ENCODE peak calls at places on chromosomes 3 and 15, in four cellular contexts. W is GM23248, G is Peyer's patch, X is psoas muscle. I is an unnamed sample.

GRCh38 chr3:61570813-61571212 is 9.4 kb downstream of the PTPRG start:
- DNase-seq in W (no peak), G (no peak), X (no peak), I (no peak)

GRCh38 chr3:106683931-106684330 is 693.3 kb upstream of the CCDC54 start:
- DNase-seq in W (no peak), G (no peak), X (no peak), I (no peak)

GRCh38 chr3:120052685-120053084 is 41.6 kb downstream of the GSK3B start:
- DNase-seq in W (peak; percentile 15), G (no peak), X (no peak), I (no peak)

GRCh38 chr3:194772241-194773000 is 86.7 kb downstream of the FAM43A start:
- DNase-seq in W (peak; percentile 45), G (no peak), X (no peak), I (no peak)

GRCh38 chr15:26739791-26740190 is 33.1 kb downstream of the GABRB3 start:
- DNase-seq in W (no peak), G (no peak), X (no peak), I (no peak)

GRCh38 chr3:192831111-192831644 is 86.5 kb downstream of the MB21D2 start:
- DNase-seq in W (peak; percentile 95), G (no peak), X (no peak), I (no peak)

GRCh38 chr3:111723293-111723963 is 128.3 kb upstream of the ZBED2 start:
- DNase-seq in W (peak; percentile 82), G (no peak), X (no peak), I (no peak)

GRCh38 chr15:38690737-38691332 is 126.2 kb upstream of the RASGRP1 start:
- DNase-seq in W (peak; percentile 78), G (peak; percentile 68), X (peak; percentile 33), I (peak; percentile 84)

GRCh38 chr15:55277116-55277564 is 12.5 kb downstream of the RAB27A start:
- DNase-seq in W (no peak), G (no peak), X (no peak), I (no peak)

GRCh38 chr3:53844262-53845102 is 1.7 kb downstream of the CHDH start:
- DNase-seq in W (no peak), G (peak; percentile 70), X (no peak), I (no peak)

GRCh38 chr3:157631468-157631867 is 128.3 kb upstream of the VEPH1 start:
- DNase-seq in W (peak; percentile 25), G (no peak), X (no peak), I (no peak)

GRCh38 chr3:51684971-51685751 is 14.1 kb downstream of the TEX264 start:
- DNase-seq in W (no peak), G (no peak), X (no peak), I (no peak)

GRCh38 chr15:39591141-39591895 is 10.4 kb downstream of the THBS1 start:
- DNase-seq in W (peak; percentile 40), G (no peak), X (no peak), I (no peak)

GRCh38 chr3:4776980-4777581 is 202.2 kb upstream of the BHLHE40 start:
- DNase-seq in W (peak; percentile 38), G (no peak), X (no peak), I (no peak)

GRCh38 chr3:118740722-118741290 is 293.8 kb downstream of the IGSF11 start:
- DNase-seq in W (no peak), G (no peak), X (no peak), I (no peak)

GRCh38 chr3:195093731-195094130 is 177.2 kb downstream of the XXYLT1 start:
- DNase-seq in W (no peak), G (no peak), X (peak; percentile 10), I (no peak)

GRCh38 chr15:48005921-48006541 is 114.8 kb upstream of the SLC24A5 start:
- DNase-seq in W (peak; percentile 7), G (no peak), X (peak; percentile 17), I (peak; percentile 36)

GRCh38 chr3:197458179-197458707 is 97.5 kb downstream of the BDH1 start:
- DNase-seq in W (no peak), G (peak; percentile 77), X (no peak), I (no peak)

GRCh38 chr15:67334973-67335372 is 80.4 kb downstream of the IQCH start:
- DNase-seq in W (no peak), G (no peak), X (no peak), I (no peak)

GRCh38 chr3:44729384-44729910 is at the start of gene ZNF501:
- DNase-seq in W (peak; percentile 91), G (peak; percentile 97), X (peak; percentile 96), I (peak; percentile 94)

GRCh38 chr3:63976166-63976861 is 47.0 kb downstream of the PSMD6 start:
- DNase-seq in W (peak; percentile 96), G (no peak), X (no peak), I (no peak)

GRCh38 chr3:192090586-192090985 is 629.6 kb downstream of the PYDC2 start:
- DNase-seq in W (no peak), G (no peak), X (no peak), I (peak; percentile 40)

GRCh38 chr3:144687862-144688261 is 716.2 kb downstream of the DIPK2A start:
- DNase-seq in W (peak; percentile 1), G (no peak), X (no peak), I (peak; percentile 38)

GRCh38 chr3:50978991-50979667 is 304.4 kb downstream of the DOCK3 start:
- DNase-seq in W (no peak), G (no peak), X (no peak), I (peak; percentile 46)

GRCh38 chr3:121871434-121871833 is 22.8 kb upstream of the SLC15A2 start:
- DNase-seq in W (no peak), G (no peak), X (no peak), I (no peak)

GRCh38 chr3:43307226-43307625 is 20.9 kb downstream of the SNRK start:
- DNase-seq in W (no peak), G (no peak), X (no peak), I (no peak)

GRCh38 chr3:50502584-50503423 is 630 bp downstream of the CACNA2D2 start:
- DNase-seq in W (peak; percentile 9), G (no peak), X (no peak), I (no peak)

GRCh38 chr3:37731895-37732294 is 129.8 kb upstream of the CTDSPL start:
- DNase-seq in W (no peak), G (no peak), X (no peak), I (no peak)

GRCh38 chr15:98177950-98178848 is 217.7 kb downstream of the ARRDC4 start:
- DNase-seq in W (peak; percentile 82), G (no peak), X (no peak), I (peak; percentile 81)

GRCh38 chr15:78203346-78204225 is 30.8 kb downstream of the ACSBG1 start:
- DNase-seq in W (no peak), G (no peak), X (no peak), I (no peak)

GRCh38 chr3:150443331-150443741 is 35.2 kb downstream of the TSC22D2 start:
- DNase-seq in W (peak; percentile 60), G (no peak), X (no peak), I (no peak)

GRCh38 chr3:18402140-18402834 is 22.9 kb downstream of the SATB1 start:
- DNase-seq in W (no peak), G (no peak), X (no peak), I (no peak)

GRCh38 chr3:121681792-121682191 is 21.1 kb upstream of the HCLS1 start:
- DNase-seq in W (no peak), G (no peak), X (no peak), I (no peak)

GRCh38 chr15:70154440-70155347 is 57.0 kb upstream of the TLE3 start:
- DNase-seq in W (no peak), G (peak; percentile 82), X (peak; percentile 32), I (peak; percentile 80)

GRCh38 chr3:154886437-154886836 is 193.7 kb upstream of the MME start:
- DNase-seq in W (peak; percentile 98), G (no peak), X (no peak), I (peak; percentile 11)

GRCh38 chr15:100836501-100836900 is 43.1 kb upstream of the ALDH1A3 start:
- DNase-seq in W (no peak), G (no peak), X (no peak), I (no peak)

DNA sequence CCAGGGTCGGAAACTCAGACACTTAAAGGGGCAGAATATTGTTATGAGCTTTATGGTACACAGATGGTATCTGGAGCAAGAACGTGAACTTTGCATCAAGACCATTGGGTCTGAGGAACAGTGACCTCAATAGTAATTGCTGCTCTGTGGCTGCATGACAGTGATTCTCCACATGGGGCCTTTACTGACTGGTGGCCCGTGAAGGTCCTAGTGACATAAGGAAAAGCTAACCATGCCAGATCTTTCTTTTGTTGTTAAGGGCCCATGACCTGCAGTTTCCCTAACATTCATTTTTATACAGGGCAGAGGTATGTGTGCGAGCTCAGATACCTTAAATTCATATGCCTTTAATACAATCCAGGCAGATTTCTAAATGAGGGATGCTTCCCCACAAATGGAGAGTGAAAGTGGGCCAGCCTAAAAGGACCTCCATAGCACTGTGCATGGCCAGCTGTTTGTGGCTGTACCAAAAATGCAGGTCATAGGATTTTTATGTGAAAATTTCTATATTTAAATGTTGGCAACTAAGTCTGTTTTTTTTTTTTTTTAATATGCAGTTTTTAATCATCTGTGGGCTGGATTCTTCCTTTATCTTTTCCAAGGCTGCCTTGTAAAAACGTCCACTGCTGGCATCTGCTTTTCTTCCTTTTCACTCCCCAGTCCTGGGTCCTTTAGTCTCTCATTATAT is 188.1 kb upstream of the IL12A start:
- DNase-seq in W (no peak), G (no peak), X (no peak), I (no peak)
- H3K4me1 ChIP-seq in W (peaks cover 72% of the 10 kb centered on the region), G (no peaks in the 10 kb centered on the region), X (peaks cover 7% of the 10 kb centered on the region), I (peaks cover 2% of the 10 kb centered on the region)

GRCh38 chr3:85524104-85524503 is 565.3 kb downstream of the CADM2 start:
- DNase-seq in W (no peak), G (no peak), X (no peak), I (no peak)
- H3K27ac ChIP-seq in W (no peak overlapping the region), G (no peak overlapping the region), X (no peak overlapping the region), I (no peak overlapping the region)

DNA sequence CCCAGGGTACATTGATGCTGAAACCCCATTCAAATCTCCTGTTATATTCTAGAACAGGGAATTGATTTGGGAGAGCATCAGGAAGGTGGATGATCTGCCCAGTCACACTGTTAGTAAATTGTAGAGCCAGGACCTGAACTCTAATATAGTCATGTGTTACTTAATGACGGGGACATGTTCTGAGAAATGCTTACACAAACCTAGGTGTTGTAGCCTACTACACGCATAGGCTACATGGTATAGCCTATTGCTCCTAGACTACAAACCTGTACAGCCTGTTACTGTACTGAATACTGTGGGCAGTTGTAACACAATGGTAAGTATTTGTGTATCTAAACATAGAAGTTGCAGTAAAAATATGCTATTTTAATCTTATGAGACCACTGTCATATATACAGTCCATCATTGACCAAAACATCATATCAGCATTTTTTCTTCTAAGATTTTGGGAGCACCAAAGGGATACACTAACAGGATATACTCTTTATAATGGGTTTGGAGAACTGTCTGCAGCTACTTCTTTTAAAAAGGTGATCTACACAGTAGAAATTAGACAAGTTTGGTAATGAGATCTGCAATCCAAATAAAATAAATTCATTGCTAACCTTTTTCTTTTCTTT is 5.8 kb downstream of the B2M start:
- DNase-seq in W (no peak), G (no peak), X (no peak), I (no peak)
- H3K4me1 ChIP-seq in W (peaks cover 16% of the 10 kb centered on the region), G (peaks cover 5% of the 10 kb centered on the region), X (peaks cover 4% of the 10 kb centered on the region), I (peaks cover 2% of the 10 kb centered on the region)

DNA sequence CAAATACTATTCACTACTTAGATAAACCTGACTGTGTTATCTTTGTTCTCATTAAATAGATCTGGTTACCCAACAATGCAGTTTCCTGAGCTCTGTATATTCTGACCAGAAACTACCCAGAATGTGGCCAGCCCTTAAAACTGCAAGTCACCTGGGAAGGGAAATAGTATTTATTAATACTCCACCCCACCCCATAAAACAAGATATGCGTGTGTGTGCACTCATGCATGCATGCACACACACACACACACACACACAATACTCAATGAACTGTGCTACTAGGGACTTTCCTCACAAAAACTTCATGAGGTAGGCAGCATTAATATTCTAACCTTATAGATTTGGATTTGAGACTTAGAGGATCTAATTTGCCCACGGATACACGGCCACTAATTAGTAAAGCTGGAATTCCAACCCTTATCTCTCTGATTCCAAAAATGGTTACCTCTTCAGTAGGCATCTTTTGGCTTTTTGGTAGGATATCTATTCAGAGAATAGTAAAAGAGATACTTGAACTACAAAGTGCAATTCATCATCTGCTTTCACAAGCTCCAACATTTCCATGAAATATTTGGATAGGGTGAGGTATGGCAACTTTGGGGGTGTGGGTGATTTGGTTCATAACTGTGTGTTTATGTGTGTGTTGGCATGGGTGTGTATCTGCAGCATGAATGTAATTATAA is 197.0 kb upstream of the CFAP20DC start:
- DNase-seq in W (no peak), G (no peak), X (no peak), I (no peak)
- H3K27ac ChIP-seq in W (no peak overlapping the region), G (no peak overlapping the region), X (no peak overlapping the region), I (no peak overlapping the region)